ENCODE peak calls at places on chromosomes 7 and 10, in ten cellular contexts. V is activated T-cell treated with anti-CD3 and anti-CD28 coated beads for 1 hour, Z is ovary, X is HT-29, M is anterior cingulate cortex, K is astrocyte, C is RPMI8226, I is A549, H is NCI-H69, A is M059J. N is an unnamed sample.

GRCh38 chr10:101768791-101769170 is 7.1 kb downstream of the FGF8 start:
- DNase-seq in Z (no peak), C (no peak), V (no peak), X (no peak), M (no peak), A (no peak), I (no peak), K (no peak), H (no peak), N (no peak)

GRCh38 chr7:158802535-158803199 is 26.6 kb downstream of the ESYT2 start:
- DNase-seq in I (no peak), C (no peak), Z (no peak), H (no peak), V (no peak), X (peak; percentile 42), M (no peak), A (peak; percentile 74), K (peak; percentile 67), N (peak; percentile 74)

GRCh38 chr7:43195256-43195655 is 82.8 kb downstream of the HECW1 start:
- DNase-seq in M (no peak), V (no peak), X (peak; percentile 14), I (no peak), C (no peak), Z (no peak), H (no peak), K (no peak), A (no peak), N (no peak)

GRCh38 chr10:11612004-11613001 is 853 bp upstream of the USP6NL start:
- DNase-seq in Z (no peak), M (no peak), V (no peak), H (peak; percentile 43), I (no peak), C (peak; percentile 18), X (peak; percentile 56), A (no peak), K (no peak), N (no peak)

GRCh38 chr10:51029172-51029641 is 45.1 kb upstream of the PRKG1 start:
- DNase-seq in Z (no peak), I (no peak), H (no peak), K (peak; percentile 4), M (no peak), C (no peak), A (peak; percentile 46), V (no peak), X (no peak), N (no peak)

GRCh38 chr7:115009736-115010435 is 88.0 kb downstream of the MDFIC start:
- DNase-seq in I (no peak), V (no peak), M (no peak), X (no peak), H (no peak), A (no peak), C (no peak), K (peak; percentile 36), Z (peak; percentile 69), N (peak; percentile 41)

GRCh38 chr10:93080350-93081046 is 6.8 kb downstream of the CYP26A1 start:
- DNase-seq in V (peak; percentile 35), H (peak; percentile 31), Z (no peak), C (peak; percentile 38), I (peak; percentile 87), A (peak; percentile 54), K (peak; percentile 36), X (peak; percentile 79), M (peak; percentile 30), N (peak; percentile 40)

GRCh38 chr10:46547881-46548780 is 8.3 kb downstream of the GPRIN2 start:
- DNase-seq in V (no peak), K (peak; percentile 27), I (peak; percentile 31), Z (peak; percentile 21), X (no peak), M (no peak), H (no peak), A (peak; percentile 45), C (no peak), N (no peak)

GRCh38 chr7:34081931-34082330 is 176.6 kb downstream of the BMPER start:
- DNase-seq in K (no peak), M (no peak), C (no peak), A (no peak), Z (no peak), X (no peak), H (no peak), V (no peak), I (no peak), N (no peak)

GRCh38 chr7:153934048-153934447 is 118.2 kb upstream of the DPP6 start:
- DNase-seq in I (no peak), Z (no peak), X (no peak), H (peak; percentile 26), A (no peak), K (no peak), C (peak; percentile 71), M (no peak), V (no peak), N (no peak)

GRCh38 chr7:155444746-155445145 is 13.2 kb upstream of the EN2 start:
- DNase-seq in A (no peak), C (no peak), X (no peak), V (no peak), Z (no peak), K (no peak), I (no peak), M (no peak), H (no peak), N (no peak)

GRCh38 chr10:86711237-86711956 is 43.1 kb downstream of the LDB3 start:
- DNase-seq in I (peak; percentile 88), C (peak; percentile 80), Z (peak; percentile 92), V (peak; percentile 70), A (peak; percentile 87), K (peak; percentile 72), X (peak; percentile 92), M (no peak), H (peak; percentile 84), N (peak; percentile 87)

GRCh38 chr10:60441515-60441914 is 51.8 kb upstream of the ANK3 start:
- DNase-seq in A (no peak), M (no peak), Z (no peak), C (no peak), I (peak; percentile 14), K (no peak), X (peak; percentile 13), H (peak; percentile 20), V (no peak), N (peak; percentile 35)

GRCh38 chr10:72089618-72090017 is 1.3 kb upstream of the SPOCK2 start:
- DNase-seq in A (no peak), H (peak; percentile 73), V (no peak), M (no peak), C (no peak), X (no peak), I (no peak), K (no peak), Z (no peak), N (peak; percentile 50)

GRCh38 chr7:115779561-115779960 is 251.0 kb downstream of the TFEC start:
- DNase-seq in Z (no peak), I (no peak), C (no peak), H (peak; percentile 69), A (no peak), M (no peak), X (peak; percentile 1), K (no peak), V (no peak), N (peak; percentile 1)

GRCh38 chr7:44077681-44078091 is 4.6 kb downstream of the POLM start:
- DNase-seq in K (no peak), H (no peak), X (no peak), A (no peak), C (no peak), V (no peak), M (no peak), Z (peak; percentile 11), I (no peak), N (no peak)

GRCh38 chr10:83222832-83223742 is 916.2 kb upstream of the GHITM start:
- DNase-seq in Z (no peak), A (no peak), X (no peak), C (no peak), I (no peak), H (no peak), K (no peak), V (no peak), M (no peak), N (no peak)

GRCh38 chr7:81624650-81625310 is 145.1 kb downstream of the HGF start:
- DNase-seq in M (no peak), K (no peak), C (no peak), X (no peak), Z (no peak), I (no peak), H (no peak), A (no peak), V (no peak), N (peak; percentile 70)

GRCh38 chr10:75014516-75015230 is 96.8 kb upstream of the SAMD8 start:
- DNase-seq in X (no peak), H (no peak), Z (no peak), K (no peak), A (no peak), I (no peak), M (no peak), V (no peak), C (no peak), N (no peak)

GRCh38 chr7:137959987-137960386 is 41.9 kb downstream of the CREB3L2 start:
- DNase-seq in I (no peak), A (no peak), V (no peak), M (no peak), X (no peak), Z (no peak), H (no peak), K (no peak), C (no peak), N (peak; percentile 29)

GRCh38 chr10:2676455-2676854 is 390.9 kb upstream of the PFKP start:
- DNase-seq in A (no peak), V (no peak), I (no peak), C (no peak), H (no peak), K (no peak), Z (no peak), M (no peak), X (no peak), N (no peak)

GRCh38 chr10:133466683-133467275 is 13.0 kb downstream of the SCART1 start:
- DNase-seq in C (no peak), M (no peak), X (no peak), A (no peak), K (no peak), V (no peak), H (no peak), I (no peak), Z (no peak), N (no peak)

GRCh38 chr7:70229242-70229641 is 631.0 kb downstream of the AUTS2 start:
- DNase-seq in X (no peak), I (no peak), Z (no peak), V (no peak), H (peak; percentile 21), M (no peak), A (no peak), C (no peak), K (no peak), N (no peak)

GRCh38 chr7:9890092-9890491 is 1083.6 kb upstream of the PHF14 start:
- DNase-seq in H (peak; percentile 9), K (no peak), A (no peak), I (no peak), Z (no peak), X (peak; percentile 2), M (no peak), C (no peak), V (no peak), N (no peak)

GRCh38 chr7:28806841-28807240 is 151.3 kb downstream of the TRIL start:
- DNase-seq in X (no peak), K (peak; percentile 90), M (no peak), A (peak; percentile 78), I (no peak), C (no peak), Z (no peak), H (no peak), V (no peak), N (peak; percentile 92)

GRCh38 chr10:117631276-117632151 is 89.0 kb downstream of the EMX2 start:
- DNase-seq in Z (peak; percentile 27), K (no peak), C (no peak), X (no peak), M (no peak), A (no peak), V (no peak), H (no peak), I (no peak), N (no peak)

GRCh38 chr7:99042957-99043356 is 101.0 kb downstream of the SMURF1 start:
- DNase-seq in A (no peak), Z (no peak), I (no peak), H (no peak), M (no peak), V (no peak), K (peak; percentile 63), X (no peak), C (no peak), N (peak; percentile 73)

GRCh38 chr7:48089415-48089975 is 430 bp downstream of the UPP1 start:
- DNase-seq in X (peak; percentile 37), K (no peak), A (peak; percentile 29), Z (peak; percentile 70), M (no peak), I (no peak), C (no peak), H (peak; percentile 88), V (no peak), N (no peak)

N was measured in fibroblast of lung.